ENCODE peak calls at places on chromosomes 7 and 10, in five cellular contexts. A is breast epithelium, F is HCT116, L is suprapubic skin, X is endothelial cell of umbilical vein. H is an unnamed sample.

GRCh38 chr7:22730921-22731654 is 4.1 kb downstream of the IL6 start:
- DNase-seq in F (no peak), X (no peak), A (no peak), L (no peak), H (no peak)

GRCh38 chr7:33873981-33874750 is 31.2 kb upstream of the BMPER start:
- DNase-seq in L (no peak), A (no peak), X (no peak), F (no peak), H (no peak)

GRCh38 chr10:32150532-32151101 is 94.4 kb upstream of the KIF5B start:
- DNase-seq in X (peak; percentile 56), A (no peak), F (no peak), L (no peak), H (no peak)

GRCh38 chr7:32564542-32564941 is 69.3 kb downstream of the AVL9 start:
- DNase-seq in F (no peak), X (peak; percentile 40), A (no peak), L (no peak), H (no peak)

GRCh38 chr10:62153191-62153590 is 115.5 kb downstream of the RTKN2 start:
- DNase-seq in L (no peak), F (no peak), X (no peak), A (no peak), H (no peak)

GRCh38 chr10:102435529-102436233 is 3.3 kb upstream of the CUEDC2 start:
- DNase-seq in A (no peak), L (no peak), X (no peak), F (no peak), H (no peak)

GRCh38 chr7:107118109-107118900 is 50.5 kb upstream of the HBP1 start:
- DNase-seq in X (peak; percentile 70), F (no peak), A (no peak), L (no peak), H (no peak)

GRCh38 chr10:96606216-96606615 is 19.4 kb upstream of the TM9SF3 start:
- DNase-seq in L (no peak), A (no peak), X (no peak), F (no peak), H (no peak)

DNA sequence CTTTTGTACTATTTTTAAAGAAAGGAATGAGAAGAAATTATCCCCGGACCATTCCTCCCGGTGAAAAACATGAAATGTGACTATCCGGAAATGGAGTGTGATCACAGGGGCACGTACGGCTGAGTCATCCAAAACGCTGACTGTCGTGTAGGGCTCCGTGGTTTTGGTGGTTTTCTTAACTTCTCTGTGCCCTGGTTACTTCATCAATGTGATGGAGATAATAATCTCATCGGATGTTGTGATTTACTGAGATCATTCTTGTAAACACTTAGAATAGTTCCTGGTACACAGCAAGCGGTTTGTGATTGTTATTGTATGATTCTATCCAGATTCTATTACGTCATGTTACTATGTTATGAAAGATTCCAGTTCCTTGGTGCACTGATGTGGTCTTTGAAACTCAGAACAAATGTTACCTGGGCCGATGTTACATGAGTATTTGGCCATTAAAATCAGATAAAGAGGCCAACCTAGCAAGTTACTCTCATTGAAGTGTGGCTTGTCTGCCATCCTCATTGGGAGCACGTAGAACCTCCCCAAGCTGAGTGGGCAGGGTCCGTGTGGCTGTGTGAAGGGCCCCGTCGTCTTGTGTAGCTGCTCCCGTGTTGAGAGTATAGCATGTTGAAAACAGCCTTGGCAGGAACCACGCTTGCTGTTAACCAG is 99.5 kb downstream of the CAMK1D start:
- DNase-seq in X (peak; percentile 9), L (no peak), A (peak; percentile 26), F (peak; percentile 74), H (no peak)
- TF ChIP-seq POLR2AphosphoS5 in X (peak; percentile 63), L (no peak), A (no peak), F (peak; percentile 57), H (no peak)

GRCh38 chr10:58267713-58268453 is at the start of gene IPMK:
- DNase-seq in L (peak; percentile 97), X (peak; percentile 95), F (peak; percentile 75), A (peak; percentile 91), H (peak; percentile 91)
- TF ChIP-seq POLR2A in L (peak; percentile 80), X (peak; percentile 42), F (peak; percentile 64), A (no peak), H (peak; percentile 79)

DNA sequence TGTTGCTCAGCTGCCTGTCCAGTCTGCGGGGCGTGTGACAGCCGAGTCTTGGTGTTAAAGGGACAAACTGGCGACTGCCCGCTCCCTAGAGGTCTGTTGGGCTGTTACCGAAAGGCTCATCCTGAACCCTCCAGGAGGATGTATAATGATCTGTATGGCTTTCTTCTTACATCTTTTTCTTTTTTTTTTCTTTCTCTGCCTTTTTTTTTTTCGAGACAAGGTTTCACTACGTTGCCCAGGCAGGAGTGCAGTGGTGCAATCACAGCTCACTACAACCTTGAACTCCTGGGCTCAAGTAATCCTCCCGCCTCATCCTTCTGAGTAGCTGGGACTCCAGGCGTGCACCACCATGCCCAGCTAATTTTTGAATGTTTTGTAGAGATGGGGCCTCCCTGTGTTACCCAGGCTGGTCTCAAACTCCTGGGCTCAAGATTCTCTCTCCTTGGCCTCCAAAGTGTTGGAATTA is 857 bp downstream of the INTS15 start:
- DNase-seq in X (no peak), F (no peak), A (no peak), L (no peak), H (no peak)
- TF ChIP-seq CTCF in X (no peak), F (no peak), A (no peak), L (no peak), H (no peak)

GRCh38 chr10:6202684-6203330 is at the start of gene PFKFB3:
- DNase-seq in A (peak; percentile 93), F (peak; percentile 71), X (peak; percentile 93), L (peak; percentile 97), H (peak; percentile 95)
- TF ChIP-seq POLR2AphosphoS5 in A (peak; percentile 98), F (peak; percentile 96), X (peak; percentile 98), L (peak; percentile 94), H (peak; percentile 98)

DNA sequence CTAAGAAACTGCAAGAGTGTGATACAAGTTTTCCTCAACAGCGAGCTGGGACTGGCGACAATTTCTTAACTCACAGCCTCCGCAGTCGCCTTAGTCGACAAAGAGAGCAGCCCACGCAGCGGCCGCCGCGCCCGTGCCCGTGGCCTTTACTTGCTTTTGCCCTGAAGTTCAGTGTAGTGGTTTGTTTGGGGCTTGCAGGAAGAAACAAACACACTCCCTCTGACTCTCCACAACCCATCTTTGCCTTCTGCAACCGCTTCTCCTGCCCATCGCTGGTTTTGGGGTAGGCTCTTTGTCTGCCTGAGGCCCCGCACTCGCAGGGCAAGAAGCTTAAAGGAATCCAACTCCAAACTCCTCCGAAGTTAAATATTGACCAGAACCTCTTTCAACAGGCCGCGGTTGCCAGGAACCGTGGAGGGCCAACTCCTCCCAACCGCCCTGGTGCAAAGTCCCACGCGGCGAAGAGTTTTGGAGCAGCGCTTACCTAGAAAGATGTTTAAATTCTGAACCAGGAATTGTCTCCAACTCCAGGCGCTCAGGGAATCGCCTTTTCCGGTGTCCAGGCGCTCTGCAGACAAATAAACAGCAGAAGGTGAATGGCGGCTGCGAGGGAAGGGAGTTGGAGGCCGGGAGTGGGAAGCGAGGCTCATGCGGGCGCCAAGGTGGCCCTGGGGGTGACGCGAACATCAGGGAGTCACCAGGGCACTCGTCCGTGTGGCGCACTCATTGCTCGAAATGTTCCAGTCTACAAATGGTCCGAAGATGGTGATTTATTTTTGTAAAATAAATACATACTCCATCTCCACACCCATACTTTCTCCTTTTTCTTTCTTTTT is 8.3 kb downstream of the HOXA4 start:
- DNase-seq in X (no peak), L (no peak), A (peak; percentile 30), F (no peak), H (no peak)
- TF ChIP-seq POLR2A in X (peak; percentile 24), L (no peak), A (no peak), F (no peak), H (no peak)

DNA sequence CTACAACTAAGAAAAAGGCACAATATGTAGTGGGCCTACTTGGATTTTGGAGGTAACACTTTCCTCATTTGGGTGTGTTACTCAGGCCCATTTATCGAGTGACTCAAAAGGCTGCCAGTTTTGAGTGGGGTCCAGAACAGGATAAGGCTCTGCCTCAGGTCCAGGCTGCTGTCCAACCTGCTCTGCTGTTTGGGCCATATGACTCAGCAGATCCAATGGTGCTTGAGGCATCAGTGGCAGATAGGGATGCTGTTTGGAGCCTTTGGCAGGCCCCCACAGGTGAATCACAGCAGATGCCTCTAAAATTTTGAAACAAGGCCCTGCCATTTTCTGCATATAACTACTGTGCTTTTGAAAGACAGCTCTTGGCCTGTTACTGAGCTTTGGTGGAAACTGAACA is 24.5 kb upstream of the OR13A1 start:
- DNase-seq in L (no peak), X (no peak), F (no peak), A (no peak), H (no peak)
- TF ChIP-seq CTCF in L (no peak), X (no peak), F (no peak), A (no peak), H (no peak)

DNA sequence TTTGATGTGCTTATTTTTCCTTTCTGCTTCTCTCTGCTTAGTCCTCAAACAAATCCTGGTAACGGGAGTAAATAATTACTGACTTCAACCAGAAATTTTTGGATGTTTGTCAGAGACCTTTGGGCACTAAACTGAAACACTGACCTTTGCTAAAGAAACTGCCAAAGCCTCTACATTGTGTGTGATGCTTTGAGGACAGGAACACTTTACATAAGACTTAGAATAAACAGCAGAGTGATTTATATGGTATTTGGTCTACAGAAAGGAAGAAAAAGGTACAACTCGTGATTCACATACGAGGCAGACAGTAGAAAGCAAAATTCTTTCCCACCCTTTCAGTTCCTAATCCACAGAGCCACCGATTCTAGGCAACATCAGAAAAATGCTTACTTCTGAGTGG is 59.8 kb downstream of the SLC16A12 start:
- DNase-seq in A (no peak), X (no peak), L (no peak), F (no peak), H (no peak)
- TF ChIP-seq POLR2AphosphoS5 in A (no peak), X (no peak), L (no peak), F (no peak), H (no peak)

GRCh38 chr7:99384523-99384922 is 10.0 kb downstream of the ARPC1B start:
- DNase-seq in A (no peak), X (no peak), L (no peak), F (no peak), H (no peak)

GRCh38 chr7:99383791-99384370 is 9.4 kb downstream of the ARPC1B start:
- DNase-seq in X (no peak), L (no peak), F (no peak), A (no peak), H (no peak)

GRCh38 chr7:99385564-99385963 is 11.0 kb downstream of the ARPC1B start:
- DNase-seq in F (no peak), L (no peak), X (no peak), A (no peak), H (no peak)

GRCh38 chr7:99387912-99388311 is 13.4 kb downstream of the ARPC1B start:
- DNase-seq in A (no peak), F (no peak), X (no peak), L (no peak), H (no peak)

GRCh38 chr7:99386584-99387238 is 12.2 kb downstream of the ARPC1B start:
- DNase-seq in L (no peak), F (no peak), A (no peak), X (peak; percentile 42), H (no peak)
- TF ChIP-seq POLR2A in L (no peak), F (no peak), A (no peak), X (peak; percentile 33), H (no peak)

H was measured in prostate gland.